ENCODE peak calls at places on chromosomes 12 and 14, in six cellular contexts. W is epithelial cell of proximal tubule, J is cardiac fibroblast, I is fibroblast of lung, Q is left lung, L is AG09319. A is an unnamed sample.

GRCh38 chr14:55382483-55382882 is 29.1 kb downstream of the ATG14 start:
- DNase-seq in W (no peak), J (no peak), I (peak), Q (no peak), L (no peak), A (no peak)

GRCh38 chr12:30003321-30003720 is 219.6 kb upstream of the TMTC1 start:
- DNase-seq in W (no peak), J (no peak), I (peak), Q (no peak), L (no peak), A (no peak)

GRCh38 chr12:121792607-121793500 is 634 bp downstream of the RHOF start:
- DNase-seq in W (no peak), J (no peak), I (no peak), Q (peak), L (no peak), A (no peak)

GRCh38 chr14:46582826-46583225 is 68.8 kb downstream of the RPL10L start:
- DNase-seq in W (no peak), J (no peak), I (no peak), Q (no peak), L (no peak), A (no peak)

GRCh38 chr14:88005050-88005481 is at the start of gene GPR65:
- DNase-seq in W (no peak), J (peak), I (no peak), Q (no peak), L (no peak), A (no peak)

GRCh38 chr14:78997811-78998210 is 827.6 kb downstream of the NRXN3 start:
- DNase-seq in W (no peak), J (peak), I (peak), Q (no peak), L (no peak), A (no peak)

GRCh38 chr14:94904636-94905035 is 134.7 kb upstream of the GSC start:
- DNase-seq in W (no peak), J (peak), I (peak), Q (no peak), L (peak), A (no peak)

GRCh38 chr12:34295366-34296142 is 273.3 kb downstream of the ALG10 start:
- DNase-seq in W (no peak), J (no peak), I (no peak), Q (peak), L (no peak), A (peak)

GRCh38 chr14:66709292-66709691 is 201.3 kb downstream of the GPHN start:
- DNase-seq in W (no peak), J (peak), I (peak), Q (no peak), L (peak), A (no peak)

GRCh38 chr14:102182190-102182589 is 42.5 kb downstream of the WDR20 start:
- DNase-seq in W (no peak), J (peak), I (peak), Q (no peak), L (no peak), A (no peak)

GRCh38 chr12:29769162-29769820 is 14.5 kb downstream of the TMTC1 start:
- DNase-seq in W (no peak), J (peak), I (peak), Q (no peak), L (peak), A (no peak)

GRCh38 chr12:114694436-114695304 is 10.7 kb upstream of the TBX3 start:
- DNase-seq in W (no peak), J (no peak), I (no peak), Q (no peak), L (no peak), A (no peak)

GRCh38 chr14:39431416-39432178 is 636 bp downstream of the FBXO33 start:
- DNase-seq in W (no peak), J (peak), I (peak), Q (peak), L (no peak), A (peak)

GRCh38 chr14:68226523-68226922 is 406.9 kb downstream of the RAD51B start:
- DNase-seq in W (no peak), J (no peak), I (no peak), Q (no peak), L (no peak), A (no peak)

GRCh38 chr12:107475900-107476299 is 209.7 kb upstream of the PWP1 start:
- DNase-seq in W (no peak), J (no peak), I (no peak), Q (no peak), L (no peak), A (no peak)

GRCh38 chr14:20630340-20631022 is 11.0 kb downstream of the OR6S1 start:
- DNase-seq in W (peak), J (peak), I (peak), Q (no peak), L (no peak), A (no peak)

GRCh38 chr12:124264089-124264795 is 30.7 kb upstream of the RFLNA start:
- DNase-seq in W (no peak), J (no peak), I (no peak), Q (no peak), L (no peak), A (no peak)

GRCh38 chr12:41439134-41439533 is 251.0 kb downstream of the PDZRN4 start:
- DNase-seq in W (no peak), J (no peak), I (no peak), Q (no peak), L (no peak), A (no peak)

GRCh38 chr12:26853303-26854027 is 20.5 kb upstream of the ITPR2 start:
- DNase-seq in W (no peak), J (peak), I (peak), Q (peak), L (no peak), A (no peak)

GRCh38 chr14:72457641-72458040 is 436.3 kb downstream of the DPF3 start:
- DNase-seq in W (no peak), J (peak), I (peak), Q (no peak), L (no peak), A (no peak)

GRCh38 chr14:52902971-52903385 is 47.9 kb downstream of the FERMT2 start:
- DNase-seq in W (no peak), J (peak), I (peak), Q (no peak), L (no peak), A (no peak)

GRCh38 chr12:57611810-57612710 is 825 bp downstream of the ARHGEF25 start:
- DNase-seq in W (no peak), J (no peak), I (no peak), Q (no peak), L (no peak), A (no peak)

GRCh38 chr14:29749327-29749726 is 178.3 kb downstream of the PRKD1 start:
- DNase-seq in W (no peak), J (peak), I (peak), Q (no peak), L (no peak), A (no peak)

DNA sequence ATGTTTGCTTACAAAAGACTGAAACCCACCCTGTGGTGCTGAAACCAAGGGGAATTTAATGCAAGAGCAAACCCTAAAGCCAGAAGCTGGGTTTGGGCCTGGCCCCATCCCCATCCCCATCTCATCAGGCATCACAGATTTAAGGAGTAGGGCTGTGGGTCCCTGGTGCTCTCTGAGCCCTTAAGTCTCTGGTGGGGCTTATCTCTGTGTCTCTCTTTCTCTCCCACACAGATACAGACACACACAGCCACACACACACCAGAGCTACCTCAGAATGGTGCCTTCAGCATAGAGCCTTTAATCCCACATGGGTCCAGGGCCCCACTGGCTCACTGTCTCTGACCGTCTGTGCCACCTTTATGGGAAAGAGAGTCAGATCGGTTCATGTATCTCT is 237.0 kb downstream of the SLC41A2 start:
- DNase-seq in W (no peak), J (no peak), I (no peak), Q (no peak), L (no peak), A (no peak)
- TF ChIP-seq CTCF in W (no peak), J (no peak), I (no peak), Q (no peak), L (no peak), A (no peak)

GRCh38 chr14:96390965-96391292 is 999 bp upstream of the AK7 start:
- DNase-seq in W (no peak), J (no peak), I (no peak), Q (no peak), L (no peak), A (no peak)

GRCh38 chr14:96394047-96394815 is 2.3 kb downstream of the AK7 start:
- DNase-seq in W (no peak), J (no peak), I (no peak), Q (no peak), L (no peak), A (no peak)

GRCh38 chr14:96393292-96393691 is 1.4 kb downstream of the AK7 start:
- DNase-seq in W (no peak), J (no peak), I (no peak), Q (no peak), L (no peak), A (no peak)

DNA sequence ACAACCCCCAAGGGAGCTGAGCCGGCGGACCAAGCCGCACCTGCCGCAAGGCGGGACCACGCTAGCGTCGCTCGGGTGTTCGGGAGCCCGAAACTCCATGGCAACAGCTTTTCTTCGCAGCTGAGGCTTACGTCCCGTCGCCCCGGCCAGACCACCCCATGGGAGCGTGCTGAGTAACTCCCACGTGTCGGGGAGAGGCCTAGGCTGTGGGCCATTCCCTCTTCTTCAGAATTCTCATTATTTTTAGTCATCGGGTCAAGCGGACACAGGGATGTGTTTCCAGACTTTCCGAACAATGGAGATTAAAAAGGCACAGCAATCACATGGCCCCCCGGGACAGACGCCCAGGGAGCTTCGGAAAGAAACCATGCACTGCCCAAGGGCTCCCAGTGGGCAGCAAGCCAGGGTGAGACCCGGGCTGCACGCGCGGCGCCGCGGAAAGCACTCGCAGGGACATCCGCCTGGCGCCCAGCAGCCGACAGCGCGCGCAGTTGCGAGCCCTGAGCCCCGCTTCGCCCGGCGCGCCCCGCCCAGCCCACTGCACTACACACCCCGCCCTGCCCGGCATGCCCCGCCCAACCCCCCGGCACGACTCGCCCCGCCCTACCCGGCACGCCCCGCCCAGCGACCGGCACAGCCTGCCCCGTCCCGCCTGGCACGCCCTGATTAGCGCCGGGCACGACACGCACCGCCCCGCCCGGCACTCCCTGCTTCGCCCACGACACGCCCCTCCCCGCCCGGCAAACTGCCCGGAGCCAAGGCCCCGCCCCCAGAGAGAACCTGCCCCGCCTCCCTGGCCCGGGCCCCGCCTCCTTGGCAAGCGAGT is 422 bp upstream of the AK7 start:
- DNase-seq in W (no peak), J (peak), I (peak), Q (peak), L (peak), A (peak)
- TF ChIP-seq CTCF in W (no peak), J (no peak), I (no peak), Q (no peak), L (no peak), A (no peak)

DNA sequence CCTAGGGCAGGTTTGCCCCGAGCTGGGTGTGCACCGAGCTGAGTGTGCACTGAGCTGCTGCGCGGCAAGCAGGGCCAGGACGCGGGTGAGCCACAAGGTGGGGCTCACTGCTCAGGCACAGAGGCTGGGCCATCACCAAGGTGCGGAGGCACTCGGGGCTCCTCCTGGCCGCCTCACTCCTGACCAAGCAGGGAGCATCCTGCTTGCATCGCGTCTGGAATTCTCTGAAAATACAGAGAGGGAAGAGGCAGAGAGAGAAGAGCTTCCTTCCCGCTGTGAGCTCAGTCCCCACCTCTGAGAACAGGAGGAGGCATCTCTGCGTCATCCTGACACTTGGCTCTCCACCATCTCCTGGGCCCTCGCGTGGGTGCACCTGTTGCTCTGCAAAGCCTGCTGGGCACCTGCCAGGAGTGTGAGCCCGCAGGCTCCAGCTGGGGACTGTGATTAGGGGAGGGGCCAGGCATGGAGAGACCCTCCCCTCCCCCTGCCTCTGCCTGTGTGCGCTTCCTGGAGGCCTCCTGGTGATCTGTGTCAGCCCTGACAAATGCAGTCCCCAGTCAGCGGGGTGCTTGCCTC is 116.3 kb downstream of the GLT1D1 start:
- DNase-seq in W (no peak), J (no peak), I (peak), Q (peak), L (no peak), A (peak)
- TF ChIP-seq CTCF in W (peak), J (no peak), I (no peak), Q (peak), L (no peak), A (peak)

GRCh38 chr12:42570076-42570475 is 19.5 kb downstream of the PRICKLE1 start:
- DNase-seq in W (no peak), J (no peak), I (no peak), Q (no peak), L (no peak), A (no peak)

GRCh38 chr12:42568952-42569916 is 20.3 kb downstream of the PRICKLE1 start:
- DNase-seq in W (no peak), J (peak), I (peak), Q (no peak), L (no peak), A (no peak)

GRCh38 chr12:42564540-42564939 is 25.0 kb downstream of the PRICKLE1 start:
- DNase-seq in W (no peak), J (peak), I (peak), Q (no peak), L (no peak), A (no peak)

GRCh38 chr12:42565001-42565400 is 24.5 kb downstream of the PRICKLE1 start:
- DNase-seq in W (no peak), J (no peak), I (no peak), Q (no peak), L (no peak), A (no peak)

DNA sequence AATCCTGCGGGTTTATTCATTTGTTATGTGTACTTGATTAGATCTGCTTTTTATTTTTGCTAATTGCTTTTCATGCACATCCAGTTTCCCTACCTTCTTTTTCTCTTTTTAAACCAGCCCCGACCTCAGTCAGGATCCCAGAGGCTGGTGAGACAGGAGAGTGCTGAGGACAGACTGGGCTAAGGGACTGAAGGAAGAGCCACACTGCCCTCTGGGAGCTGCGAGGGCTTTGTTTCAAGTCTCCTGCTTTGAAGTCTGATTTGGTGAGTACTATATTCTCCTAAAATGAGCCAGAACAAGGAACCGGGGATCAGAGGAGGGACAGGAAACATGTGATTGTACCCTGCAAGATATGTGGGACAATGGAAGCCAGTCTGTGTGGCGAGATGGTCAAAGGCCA is 23.9 kb downstream of the PRICKLE1 start:
- DNase-seq in W (no peak), J (no peak), I (no peak), Q (no peak), L (no peak), A (no peak)
- TF ChIP-seq CTCF in W (peak), J (no peak), I (no peak), Q (no peak), L (peak), A (peak)

GRCh38 chr12:91972896-91973295 is 172.8 kb downstream of the BTG1 start:
- DNase-seq in W (no peak), J (no peak), I (no peak), Q (no peak), L (no peak), A (no peak)
- TF ChIP-seq CTCF in W (no peak), J (no peak), I (no peak), Q (no peak), L (no peak), A (no peak)

A was measured in chondrocyte.